ENCODE peak calls at places on chromosomes 11 and 22, in seven cellular contexts. One of them, this sample, is unnamed.

GRCh38 chr11:69000391-69000790 is 12.7 kb downstream of the MRGPRF start:
- DNase-seq in ureter: peak; percentile 43
- DNase-seq in bronchial epithelial cell: no peak
- DNase-seq in hippocampal formation: no peak
- DNase-seq in ELR: no peak
- DNase-seq in cardiac muscle cell: no peak
- DNase-seq in activated CD4-positive, alpha-beta T cell treated with anti-CD3 and anti-CD28 coated beads for 24 hours: no peak
- DNase-seq in this sample: no peak

GRCh38 chr11:130873766-130874165 is 42.5 kb downstream of the SNX19 start:
- DNase-seq in activated CD4-positive, alpha-beta T cell treated with anti-CD3 and anti-CD28 coated beads for 24 hours: no peak
- DNase-seq in ELR: peak; percentile 86
- DNase-seq in cardiac muscle cell: no peak
- DNase-seq in hippocampal formation: no peak
- DNase-seq in ureter: no peak
- DNase-seq in bronchial epithelial cell: peak; percentile 76
- DNase-seq in this sample: no peak

GRCh38 chr11:43944761-43945311 is 2.4 kb downstream of the C11orf96 start:
- DNase-seq in ureter: peak; percentile 79
- DNase-seq in activated CD4-positive, alpha-beta T cell treated with anti-CD3 and anti-CD28 coated beads for 24 hours: peak; percentile 56
- DNase-seq in ELR: peak; percentile 41
- DNase-seq in bronchial epithelial cell: no peak
- DNase-seq in cardiac muscle cell: peak; percentile 57
- DNase-seq in hippocampal formation: peak; percentile 53
- DNase-seq in this sample: peak; percentile 66

GRCh38 chr22:48517039-48518030 is 1310.3 kb downstream of the BRD1 start:
- DNase-seq in ureter: no peak
- DNase-seq in activated CD4-positive, alpha-beta T cell treated with anti-CD3 and anti-CD28 coated beads for 24 hours: no peak
- DNase-seq in ELR: no peak
- DNase-seq in cardiac muscle cell: no peak
- DNase-seq in hippocampal formation: peak; percentile 76
- DNase-seq in bronchial epithelial cell: no peak
- DNase-seq in this sample: no peak

GRCh38 chr11:46286789-46287188 is 9.3 kb downstream of the CREB3L1 start:
- DNase-seq in ureter: no peak
- DNase-seq in activated CD4-positive, alpha-beta T cell treated with anti-CD3 and anti-CD28 coated beads for 24 hours: no peak
- DNase-seq in bronchial epithelial cell: no peak
- DNase-seq in hippocampal formation: no peak
- DNase-seq in cardiac muscle cell: no peak
- DNase-seq in ELR: no peak
- DNase-seq in this sample: no peak

GRCh38 chr11:15967166-15967565 is 389.2 kb downstream of the SOX6 start:
- DNase-seq in bronchial epithelial cell: peak; percentile 93
- DNase-seq in ureter: no peak
- DNase-seq in hippocampal formation: no peak
- DNase-seq in activated CD4-positive, alpha-beta T cell treated with anti-CD3 and anti-CD28 coated beads for 24 hours: no peak
- DNase-seq in ELR: no peak
- DNase-seq in cardiac muscle cell: peak; percentile 52
- DNase-seq in this sample: no peak

GRCh38 chr11:116973270-116973669 is 125.0 kb downstream of the SIK3 start:
- DNase-seq in bronchial epithelial cell: no peak
- DNase-seq in cardiac muscle cell: no peak
- DNase-seq in hippocampal formation: no peak
- DNase-seq in ELR: no peak
- DNase-seq in ureter: no peak
- DNase-seq in activated CD4-positive, alpha-beta T cell treated with anti-CD3 and anti-CD28 coated beads for 24 hours: no peak
- DNase-seq in this sample: no peak

GRCh38 chr22:47901911-47902310 is 1139.5 kb downstream of the TBC1D22A start:
- DNase-seq in ELR: no peak
- DNase-seq in bronchial epithelial cell: no peak
- DNase-seq in cardiac muscle cell: no peak
- DNase-seq in ureter: no peak
- DNase-seq in activated CD4-positive, alpha-beta T cell treated with anti-CD3 and anti-CD28 coated beads for 24 hours: no peak
- DNase-seq in hippocampal formation: no peak
- DNase-seq in this sample: no peak

GRCh38 chr11:94107363-94107762 is 21.3 kb upstream of the PANX1 start:
- DNase-seq in hippocampal formation: no peak
- DNase-seq in ELR: peak; percentile 26
- DNase-seq in bronchial epithelial cell: no peak
- DNase-seq in cardiac muscle cell: peak; percentile 6
- DNase-seq in ureter: no peak
- DNase-seq in activated CD4-positive, alpha-beta T cell treated with anti-CD3 and anti-CD28 coated beads for 24 hours: no peak
- DNase-seq in this sample: no peak

GRCh38 chr11:46982797-46983452 is 46.4 kb downstream of the CSTPP1 start:
- DNase-seq in bronchial epithelial cell: no peak
- DNase-seq in ELR: no peak
- DNase-seq in cardiac muscle cell: no peak
- DNase-seq in hippocampal formation: no peak
- DNase-seq in activated CD4-positive, alpha-beta T cell treated with anti-CD3 and anti-CD28 coated beads for 24 hours: no peak
- DNase-seq in ureter: no peak
- DNase-seq in this sample: no peak

GRCh38 chr22:26673485-26673884 is 16.1 kb downstream of the MIAT start:
- DNase-seq in ELR: peak; percentile 55
- DNase-seq in cardiac muscle cell: no peak
- DNase-seq in hippocampal formation: no peak
- DNase-seq in bronchial epithelial cell: peak; percentile 97
- DNase-seq in activated CD4-positive, alpha-beta T cell treated with anti-CD3 and anti-CD28 coated beads for 24 hours: no peak
- DNase-seq in ureter: peak; percentile 58
- DNase-seq in this sample: no peak

GRCh38 chr11:47161134-47161854 is 15.4 kb downstream of the ARFGAP2 start:
- DNase-seq in bronchial epithelial cell: peak; percentile 37
- DNase-seq in ELR: peak; percentile 81
- DNase-seq in activated CD4-positive, alpha-beta T cell treated with anti-CD3 and anti-CD28 coated beads for 24 hours: peak; percentile 39
- DNase-seq in hippocampal formation: peak; percentile 32
- DNase-seq in cardiac muscle cell: peak; percentile 80
- DNase-seq in ureter: no peak
- DNase-seq in this sample: peak; percentile 54

GRCh38 chr11:97201743-97202612 is 812.2 kb downstream of the JRKL start:
- DNase-seq in hippocampal formation: no peak
- DNase-seq in activated CD4-positive, alpha-beta T cell treated with anti-CD3 and anti-CD28 coated beads for 24 hours: no peak
- DNase-seq in ELR: no peak
- DNase-seq in cardiac muscle cell: no peak
- DNase-seq in bronchial epithelial cell: no peak
- DNase-seq in ureter: no peak
- DNase-seq in this sample: no peak

GRCh38 chr22:49272546-49273125 is 555.0 kb downstream of the BRD1 start:
- DNase-seq in ureter: no peak
- DNase-seq in bronchial epithelial cell: no peak
- DNase-seq in activated CD4-positive, alpha-beta T cell treated with anti-CD3 and anti-CD28 coated beads for 24 hours: no peak
- DNase-seq in cardiac muscle cell: no peak
- DNase-seq in hippocampal formation: no peak
- DNase-seq in ELR: no peak
- DNase-seq in this sample: no peak

GRCh38 chr11:73384871-73385692 is 8.9 kb downstream of the RELT start:
- DNase-seq in bronchial epithelial cell: no peak
- DNase-seq in ureter: peak; percentile 67
- DNase-seq in ELR: no peak
- DNase-seq in activated CD4-positive, alpha-beta T cell treated with anti-CD3 and anti-CD28 coated beads for 24 hours: no peak
- DNase-seq in cardiac muscle cell: no peak
- DNase-seq in hippocampal formation: peak; percentile 49
- DNase-seq in this sample: no peak

GRCh38 chr22:20865331-20865730 is 6.5 kb downstream of the SNAP29 start:
- DNase-seq in bronchial epithelial cell: no peak
- DNase-seq in ureter: no peak
- DNase-seq in cardiac muscle cell: no peak
- DNase-seq in activated CD4-positive, alpha-beta T cell treated with anti-CD3 and anti-CD28 coated beads for 24 hours: no peak
- DNase-seq in ELR: no peak
- DNase-seq in hippocampal formation: no peak
- DNase-seq in this sample: no peak

GRCh38 chr22:43846966-43847365 is 15.3 kb downstream of the SULT4A1 start:
- DNase-seq in bronchial epithelial cell: no peak
- DNase-seq in hippocampal formation: no peak
- DNase-seq in activated CD4-positive, alpha-beta T cell treated with anti-CD3 and anti-CD28 coated beads for 24 hours: no peak
- DNase-seq in cardiac muscle cell: no peak
- DNase-seq in ureter: no peak
- DNase-seq in ELR: no peak
- DNase-seq in this sample: no peak

GRCh38 chr22:25388866-25389540 is 169.6 kb downstream of the CRYBB2 start:
- DNase-seq in ureter: no peak
- DNase-seq in bronchial epithelial cell: no peak
- DNase-seq in activated CD4-positive, alpha-beta T cell treated with anti-CD3 and anti-CD28 coated beads for 24 hours: no peak
- DNase-seq in hippocampal formation: no peak
- DNase-seq in ELR: no peak
- DNase-seq in cardiac muscle cell: no peak
- DNase-seq in this sample: no peak

GRCh38 chr22:33299245-33299956 is 241.2 kb upstream of the SYN3 start:
- DNase-seq in cardiac muscle cell: no peak
- DNase-seq in activated CD4-positive, alpha-beta T cell treated with anti-CD3 and anti-CD28 coated beads for 24 hours: no peak
- DNase-seq in hippocampal formation: no peak
- DNase-seq in ureter: no peak
- DNase-seq in ELR: no peak
- DNase-seq in bronchial epithelial cell: peak; percentile 12
- DNase-seq in this sample: no peak

GRCh38 chr11:2140411-2141400 is 1.5 kb upstream of the IGF2 start:
- DNase-seq in activated CD4-positive, alpha-beta T cell treated with anti-CD3 and anti-CD28 coated beads for 24 hours: no peak
- DNase-seq in ureter: no peak
- DNase-seq in hippocampal formation: no peak
- DNase-seq in cardiac muscle cell: no peak
- DNase-seq in ELR: no peak
- DNase-seq in bronchial epithelial cell: no peak
- DNase-seq in this sample: no peak

GRCh38 chr11:63671322-63672155 is at the start of gene ATL3:
- DNase-seq in bronchial epithelial cell: peak; percentile 87
- DNase-seq in activated CD4-positive, alpha-beta T cell treated with anti-CD3 and anti-CD28 coated beads for 24 hours: peak; percentile 91
- DNase-seq in ureter: peak; percentile 97
- DNase-seq in cardiac muscle cell: peak; percentile 98
- DNase-seq in hippocampal formation: peak; percentile 96
- DNase-seq in ELR: peak; percentile 97
- DNase-seq in this sample: peak; percentile 87

GRCh38 chr11:47189100-47189834 is 3.0 kb upstream of the PACSIN3 start:
- DNase-seq in hippocampal formation: no peak
- DNase-seq in ureter: no peak
- DNase-seq in ELR: peak; percentile 83
- DNase-seq in activated CD4-positive, alpha-beta T cell treated with anti-CD3 and anti-CD28 coated beads for 24 hours: no peak
- DNase-seq in bronchial epithelial cell: peak; percentile 94
- DNase-seq in cardiac muscle cell: peak; percentile 85
- DNase-seq in this sample: no peak

GRCh38 chr11:41784513-41785335 is 325.3 kb upstream of the LRRC4C start:
- DNase-seq in activated CD4-positive, alpha-beta T cell treated with anti-CD3 and anti-CD28 coated beads for 24 hours: no peak
- DNase-seq in cardiac muscle cell: no peak
- DNase-seq in ureter: no peak
- DNase-seq in bronchial epithelial cell: peak; percentile 98
- DNase-seq in hippocampal formation: no peak
- DNase-seq in ELR: no peak
- DNase-seq in this sample: no peak

GRCh38 chr11:110472858-110473257 is 43.1 kb downstream of the FDX1 start:
- DNase-seq in ureter: no peak
- DNase-seq in bronchial epithelial cell: peak; percentile 18
- DNase-seq in activated CD4-positive, alpha-beta T cell treated with anti-CD3 and anti-CD28 coated beads for 24 hours: no peak
- DNase-seq in cardiac muscle cell: peak; percentile 26
- DNase-seq in ELR: peak; percentile 48
- DNase-seq in hippocampal formation: no peak
- DNase-seq in this sample: no peak

GRCh38 chr11:108224366-108224765 is 1.5 kb downstream of the ATM start:
- DNase-seq in ELR: no peak
- DNase-seq in hippocampal formation: no peak
- DNase-seq in bronchial epithelial cell: no peak
- DNase-seq in activated CD4-positive, alpha-beta T cell treated with anti-CD3 and anti-CD28 coated beads for 24 hours: no peak
- DNase-seq in cardiac muscle cell: no peak
- DNase-seq in ureter: no peak
- DNase-seq in this sample: no peak

GRCh38 chr22:41561788-41562187 is 978 bp downstream of the CSDC2 start:
- DNase-seq in ELR: no peak
- DNase-seq in cardiac muscle cell: no peak
- DNase-seq in ureter: no peak
- DNase-seq in bronchial epithelial cell: no peak
- DNase-seq in hippocampal formation: no peak
- DNase-seq in activated CD4-positive, alpha-beta T cell treated with anti-CD3 and anti-CD28 coated beads for 24 hours: no peak
- DNase-seq in this sample: no peak

GRCh38 chr11:130042093-130042591 is 27.6 kb upstream of the APLP2 start:
- DNase-seq in bronchial epithelial cell: peak; percentile 99
- DNase-seq in hippocampal formation: no peak
- DNase-seq in cardiac muscle cell: peak; percentile 89
- DNase-seq in activated CD4-positive, alpha-beta T cell treated with anti-CD3 and anti-CD28 coated beads for 24 hours: no peak
- DNase-seq in ureter: no peak
- DNase-seq in ELR: peak; percentile 96
- DNase-seq in this sample: no peak

GRCh38 chr11:118264568-118265470 is 722 bp upstream of the MPZL2 start:
- DNase-seq in cardiac muscle cell: no peak
- DNase-seq in hippocampal formation: no peak
- DNase-seq in ureter: no peak
- DNase-seq in ELR: no peak
- DNase-seq in bronchial epithelial cell: peak; percentile 50
- DNase-seq in activated CD4-positive, alpha-beta T cell treated with anti-CD3 and anti-CD28 coated beads for 24 hours: no peak
- DNase-seq in this sample: no peak

GRCh38 chr11:108916935-108917334 is 252.1 kb downstream of the DDX10 start:
- DNase-seq in bronchial epithelial cell: no peak
- DNase-seq in ELR: no peak
- DNase-seq in cardiac muscle cell: no peak
- DNase-seq in activated CD4-positive, alpha-beta T cell treated with anti-CD3 and anti-CD28 coated beads for 24 hours: no peak
- DNase-seq in hippocampal formation: no peak
- DNase-seq in ureter: no peak
- DNase-seq in this sample: no peak

GRCh38 chr11:77167791-77168190 is 39.7 kb downstream of the MYO7A start:
- DNase-seq in cardiac muscle cell: no peak
- DNase-seq in ELR: no peak
- DNase-seq in ureter: no peak
- DNase-seq in bronchial epithelial cell: no peak
- DNase-seq in activated CD4-positive, alpha-beta T cell treated with anti-CD3 and anti-CD28 coated beads for 24 hours: no peak
- DNase-seq in hippocampal formation: no peak
- DNase-seq in this sample: no peak

GRCh38 chr11:933002-933820 is 7.5 kb downstream of the AP2A2 start:
- DNase-seq in cardiac muscle cell: peak; percentile 64
- DNase-seq in activated CD4-positive, alpha-beta T cell treated with anti-CD3 and anti-CD28 coated beads for 24 hours: no peak
- DNase-seq in bronchial epithelial cell: no peak
- DNase-seq in hippocampal formation: no peak
- DNase-seq in ureter: no peak
- DNase-seq in ELR: no peak
- DNase-seq in this sample: no peak

GRCh38 chr22:18985761-18986160 is 49.7 kb upstream of the PRODH start:
- DNase-seq in ureter: no peak
- DNase-seq in activated CD4-positive, alpha-beta T cell treated with anti-CD3 and anti-CD28 coated beads for 24 hours: no peak
- DNase-seq in bronchial epithelial cell: no peak
- DNase-seq in hippocampal formation: no peak
- DNase-seq in ELR: no peak
- DNase-seq in cardiac muscle cell: no peak
- DNase-seq in this sample: no peak

GRCh38 chr22:44734801-44735517 is 17.4 kb upstream of the ARHGAP8 start:
- DNase-seq in ELR: no peak
- DNase-seq in activated CD4-positive, alpha-beta T cell treated with anti-CD3 and anti-CD28 coated beads for 24 hours: no peak
- DNase-seq in ureter: no peak
- DNase-seq in hippocampal formation: no peak
- DNase-seq in cardiac muscle cell: no peak
- DNase-seq in bronchial epithelial cell: no peak
- DNase-seq in this sample: no peak

GRCh38 chr11:15199693-15200092 is 85.0 kb downstream of the INSC start:
- DNase-seq in hippocampal formation: no peak
- DNase-seq in bronchial epithelial cell: peak; percentile 82
- DNase-seq in activated CD4-positive, alpha-beta T cell treated with anti-CD3 and anti-CD28 coated beads for 24 hours: no peak
- DNase-seq in ureter: no peak
- DNase-seq in cardiac muscle cell: no peak
- DNase-seq in ELR: peak; percentile 29
- DNase-seq in this sample: no peak